ENCODE peak calls at places on chromosomes 3 and 15, in six cellular contexts. One of them, this sample, is unnamed. For H3K36me3, the result is how much of the 10 kb centered on the place peaks cover.

GRCh38 chr3:143627336-143627735 is 220.9 kb downstream of the SLC9A9 start:
- DNase-seq in BJ: no peak
- DNase-seq in PC-3: no peak
- DNase-seq in K562: no peak
- DNase-seq in cardiac muscle cell: no peak
- DNase-seq in IMR-90: peak
- DNase-seq in this sample: no peak

GRCh38 chr3:135987647-135988046 is 22.1 kb downstream of the PPP2R3A start:
- DNase-seq in BJ: no peak
- DNase-seq in PC-3: no peak
- DNase-seq in K562: no peak
- DNase-seq in cardiac muscle cell: peak
- DNase-seq in IMR-90: no peak
- DNase-seq in this sample: no peak

GRCh38 chr15:60819860-60820259 is 340.9 kb upstream of the ICE2 start:
- DNase-seq in BJ: no peak
- DNase-seq in PC-3: no peak
- DNase-seq in K562: no peak
- DNase-seq in cardiac muscle cell: no peak
- DNase-seq in IMR-90: no peak
- DNase-seq in this sample: no peak

GRCh38 chr15:33860749-33861148 is 107.5 kb upstream of the CHRM5 start:
- DNase-seq in BJ: no peak
- DNase-seq in PC-3: peak
- DNase-seq in K562: no peak
- DNase-seq in cardiac muscle cell: peak
- DNase-seq in IMR-90: peak
- DNase-seq in this sample: no peak

GRCh38 chr3:46187876-46188275 is 20.2 kb downstream of the CCR1 start:
- DNase-seq in BJ: no peak
- DNase-seq in PC-3: peak
- DNase-seq in K562: peak
- DNase-seq in cardiac muscle cell: peak
- DNase-seq in IMR-90: peak
- DNase-seq in this sample: no peak

GRCh38 chr15:74179983-74180688 is 6.6 kb downstream of the ISLR start:
- DNase-seq in BJ: no peak
- DNase-seq in PC-3: peak
- DNase-seq in K562: no peak
- DNase-seq in cardiac muscle cell: peak
- DNase-seq in IMR-90: peak
- DNase-seq in this sample: peak

GRCh38 chr3:55013145-55013544 is 85.3 kb upstream of the LRTM1 start:
- DNase-seq in BJ: no peak
- DNase-seq in PC-3: peak
- DNase-seq in K562: peak
- DNase-seq in cardiac muscle cell: peak
- DNase-seq in IMR-90: peak
- DNase-seq in this sample: no peak

GRCh38 chr15:40763801-40764765 is at the start of gene GCHFR:
- DNase-seq in BJ: no peak
- DNase-seq in PC-3: peak
- DNase-seq in K562: peak
- DNase-seq in cardiac muscle cell: peak
- DNase-seq in IMR-90: peak
- DNase-seq in this sample: no peak

GRCh38 chr15:90640862-90641261 is 76.3 kb upstream of the BLM start:
- DNase-seq in BJ: no peak
- DNase-seq in PC-3: no peak
- DNase-seq in K562: no peak
- DNase-seq in cardiac muscle cell: no peak
- DNase-seq in IMR-90: no peak
- DNase-seq in this sample: no peak

GRCh38 chr15:50973605-50974004 is 65.1 kb downstream of the AP4E1 start:
- DNase-seq in BJ: no peak
- DNase-seq in PC-3: no peak
- DNase-seq in K562: no peak
- DNase-seq in cardiac muscle cell: no peak
- DNase-seq in IMR-90: no peak
- DNase-seq in this sample: no peak
- H3K36me3 ChIP-seq in BJ: under half
- H3K36me3 ChIP-seq in PC-3: under half
- H3K36me3 ChIP-seq in K562: under half
- H3K36me3 ChIP-seq in cardiac muscle cell: under half
- H3K36me3 ChIP-seq in IMR-90: under half
- H3K36me3 ChIP-seq in this sample: under half

GRCh38 chr3:43014216-43014615 is 35.1 kb downstream of the GASK1A start:
- DNase-seq in BJ: no peak
- DNase-seq in PC-3: no peak
- DNase-seq in K562: no peak
- DNase-seq in cardiac muscle cell: no peak
- DNase-seq in IMR-90: no peak
- DNase-seq in this sample: no peak

GRCh38 chr3:43015572-43016512 is 36.7 kb downstream of the GASK1A start:
- DNase-seq in BJ: no peak
- DNase-seq in PC-3: no peak
- DNase-seq in K562: no peak
- DNase-seq in cardiac muscle cell: no peak
- DNase-seq in IMR-90: no peak
- DNase-seq in this sample: no peak

GRCh38 chr3:43013743-43014155 is 34.6 kb downstream of the GASK1A start:
- DNase-seq in BJ: no peak
- DNase-seq in PC-3: no peak
- DNase-seq in K562: no peak
- DNase-seq in cardiac muscle cell: no peak
- DNase-seq in IMR-90: no peak
- DNase-seq in this sample: no peak

GRCh38 chr3:43016513-43016865 is 37.4 kb downstream of the GASK1A start:
- DNase-seq in BJ: no peak
- DNase-seq in PC-3: no peak
- DNase-seq in K562: no peak
- DNase-seq in cardiac muscle cell: no peak
- DNase-seq in IMR-90: no peak
- DNase-seq in this sample: no peak

GRCh38 chr3:43014990-43015389 is 35.9 kb downstream of the GASK1A start:
- DNase-seq in BJ: no peak
- DNase-seq in PC-3: no peak
- DNase-seq in K562: no peak
- DNase-seq in cardiac muscle cell: no peak
- DNase-seq in IMR-90: no peak
- DNase-seq in this sample: no peak
- H3K4me3 ChIP-seq in BJ: no peak
- H3K4me3 ChIP-seq in PC-3: no peak
- H3K4me3 ChIP-seq in K562: no peak
- H3K4me3 ChIP-seq in cardiac muscle cell: no peak
- H3K4me3 ChIP-seq in IMR-90: no peak
- H3K4me3 ChIP-seq in this sample: no peak

GRCh38 chr3:170033489-170033888 is 4.3 kb upstream of the GPR160 start:
- DNase-seq in BJ: no peak
- DNase-seq in PC-3: no peak
- DNase-seq in K562: no peak
- DNase-seq in cardiac muscle cell: no peak
- DNase-seq in IMR-90: no peak
- DNase-seq in this sample: no peak

GRCh38 chr3:170037463-170038433 is at the start of gene GPR160:
- DNase-seq in BJ: no peak
- DNase-seq in PC-3: peak
- DNase-seq in K562: peak
- DNase-seq in cardiac muscle cell: peak
- DNase-seq in IMR-90: peak
- DNase-seq in this sample: peak

GRCh38 chr3:170043506-170043905 is 5.7 kb downstream of the GPR160 start:
- DNase-seq in BJ: no peak
- DNase-seq in PC-3: no peak
- DNase-seq in K562: no peak
- DNase-seq in cardiac muscle cell: no peak
- DNase-seq in IMR-90: no peak
- DNase-seq in this sample: no peak

GRCh38 chr3:170040283-170040907 is 2.6 kb downstream of the GPR160 start:
- DNase-seq in BJ: no peak
- DNase-seq in PC-3: no peak
- DNase-seq in K562: no peak
- DNase-seq in cardiac muscle cell: no peak
- DNase-seq in IMR-90: no peak
- DNase-seq in this sample: no peak

DNA sequence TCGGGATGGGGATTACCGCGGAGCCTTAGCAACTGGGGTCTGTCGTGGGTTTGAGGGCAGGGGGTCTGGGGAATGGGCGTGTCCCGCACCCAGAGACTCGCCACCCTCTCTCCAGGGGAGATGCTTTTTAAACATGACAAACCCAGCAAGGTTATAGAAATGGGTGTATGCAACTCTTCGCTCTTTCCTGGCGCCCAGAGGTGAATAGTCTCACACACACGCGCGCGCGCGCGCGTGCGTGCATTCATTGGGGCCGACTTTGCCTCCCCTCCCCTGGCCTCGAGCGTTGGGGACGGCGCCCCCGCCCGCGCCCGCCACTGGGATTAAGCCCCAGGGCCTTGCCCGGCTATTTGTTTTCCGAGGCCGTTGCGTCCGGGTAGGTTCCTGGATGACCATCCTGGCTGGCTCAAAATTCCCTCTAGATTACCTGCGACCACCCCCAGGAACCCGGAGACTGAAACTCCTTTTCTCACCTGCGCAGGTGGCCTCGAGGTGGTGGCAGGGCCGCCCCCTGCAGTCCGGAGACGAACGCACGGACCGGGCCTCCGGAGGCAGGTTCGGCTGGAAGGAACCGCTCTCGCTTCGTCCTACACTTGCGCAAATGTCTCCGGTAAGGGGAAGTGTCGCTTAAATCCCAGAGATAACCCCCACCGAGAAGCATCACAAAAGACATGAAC is 777 bp downstream of the GPR160 start:
- DNase-seq in BJ: no peak
- DNase-seq in PC-3: peak
- DNase-seq in K562: no peak
- DNase-seq in cardiac muscle cell: no peak
- DNase-seq in IMR-90: no peak
- DNase-seq in this sample: peak
- TF ChIP-seq CTCF in BJ: no peak
- TF ChIP-seq CTCF in PC-3: peak
- TF ChIP-seq CTCF in K562: peak
- TF ChIP-seq CTCF in cardiac muscle cell: no peak
- TF ChIP-seq CTCF in IMR-90: no peak
- TF ChIP-seq CTCF in this sample: no peak

GRCh38 chr3:121703973-121704372 is 43.3 kb upstream of the HCLS1 start:
- DNase-seq in BJ: no peak
- DNase-seq in PC-3: no peak
- DNase-seq in K562: no peak
- DNase-seq in cardiac muscle cell: no peak
- DNase-seq in IMR-90: no peak
- DNase-seq in this sample: no peak

GRCh38 chr3:121707531-121708273 is 41.8 kb downstream of the GOLGB1 start:
- DNase-seq in BJ: no peak
- DNase-seq in PC-3: peak
- DNase-seq in K562: no peak
- DNase-seq in cardiac muscle cell: no peak
- DNase-seq in IMR-90: peak
- DNase-seq in this sample: no peak

DNA sequence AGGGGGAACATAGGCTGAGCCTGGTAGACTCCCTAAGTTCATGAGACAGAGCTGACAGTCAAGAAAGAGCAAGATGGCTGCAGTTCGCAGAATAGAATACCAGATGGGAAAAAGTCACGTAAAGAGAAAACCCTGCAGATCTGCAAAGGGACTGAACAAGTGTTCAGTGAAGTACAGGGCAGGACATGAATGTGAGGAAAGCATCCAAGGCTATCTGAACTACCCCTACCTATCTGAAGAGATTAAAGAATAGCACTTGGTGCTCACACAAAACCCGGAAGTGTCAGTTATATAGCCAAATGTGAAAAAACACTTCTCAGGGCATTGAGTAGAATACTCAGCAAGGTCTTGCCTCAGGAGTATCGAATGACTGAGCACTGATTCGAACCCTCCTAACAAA is 44.0 kb downstream of the GOLGB1 start:
- DNase-seq in BJ: no peak
- DNase-seq in PC-3: no peak
- DNase-seq in K562: no peak
- DNase-seq in cardiac muscle cell: no peak
- DNase-seq in IMR-90: peak
- DNase-seq in this sample: no peak
- H3K36me3 ChIP-seq in BJ: under half
- H3K36me3 ChIP-seq in PC-3: under half
- H3K36me3 ChIP-seq in K562: under half
- H3K36me3 ChIP-seq in cardiac muscle cell: under half
- H3K36me3 ChIP-seq in IMR-90: under half
- H3K36me3 ChIP-seq in this sample: under half

DNA sequence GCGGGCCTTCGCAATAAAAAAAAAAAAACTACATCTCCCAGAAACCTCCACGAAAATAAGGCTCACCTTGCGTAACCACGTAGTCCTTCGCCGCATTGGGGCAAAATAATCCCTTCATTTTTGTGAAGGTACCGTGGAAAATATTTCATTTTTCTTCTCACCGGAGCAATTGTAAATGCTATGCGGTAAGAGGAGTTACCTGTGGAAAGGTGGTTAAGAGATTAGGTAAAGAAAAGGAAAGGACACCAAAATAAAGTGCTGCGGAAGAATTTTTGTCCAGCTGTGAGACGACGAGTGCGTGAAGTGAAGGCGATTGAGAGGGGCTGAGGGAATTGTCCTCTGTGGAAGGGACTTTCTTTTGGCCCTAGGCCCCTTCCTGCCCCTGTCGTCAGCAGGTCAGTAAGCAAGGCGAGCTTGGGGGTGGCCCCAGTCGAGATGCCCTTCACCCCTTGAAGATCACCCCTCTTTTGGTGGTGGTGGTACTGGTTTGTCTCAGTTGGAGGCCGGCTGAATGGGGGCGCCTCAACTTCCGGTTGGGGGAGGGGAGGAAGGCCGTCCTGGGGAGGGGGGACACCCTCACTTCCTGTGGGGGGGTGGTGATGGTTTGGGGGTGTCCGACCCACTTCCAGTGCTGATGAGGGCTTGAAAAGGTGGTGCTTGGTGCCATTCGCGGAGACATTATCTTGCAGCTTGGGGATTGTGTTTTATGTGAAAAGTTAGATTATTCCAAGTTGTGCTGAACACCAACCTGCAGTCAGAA is at the start of gene HMG20A:
- DNase-seq in BJ: peak
- DNase-seq in PC-3: peak
- DNase-seq in K562: peak
- DNase-seq in cardiac muscle cell: peak
- DNase-seq in IMR-90: peak
- DNase-seq in this sample: peak
- H3K4me3 ChIP-seq in BJ: peak
- H3K4me3 ChIP-seq in PC-3: peak
- H3K4me3 ChIP-seq in K562: peak
- H3K4me3 ChIP-seq in cardiac muscle cell: peak
- H3K4me3 ChIP-seq in IMR-90: peak
- H3K4me3 ChIP-seq in this sample: peak

This sample was measured in BE2C.